ENCODE peak calls at places on chromosomes 2 and 18, in ten cellular contexts. S is esophagus squamous epithelium, C is body of pancreas, K is SK-N-SH, R is cardiac muscle cell, W is left ventricle myocardium inferior, J is HCT116, Y is lower lobe of right lung, I is GM06990, H is PC-9. E is an unnamed sample.

GRCh38 chr18:48923746-48924580 is 26.8 kb downstream of the SMAD7 start:
- DNase-seq in S (no peak), C (no peak), K (no peak), R (no peak), W (no peak), J (no peak), Y (no peak), I (no peak), H (no peak), E (no peak)

GRCh38 chr2:176079851-176080539 is 3.8 kb downstream of the EVX2 start:
- DNase-seq in S (no peak), C (no peak), K (peak; percentile 95), R (peak; percentile 39), W (no peak), J (peak; percentile 59), Y (no peak), I (peak; percentile 64), H (no peak), E (peak; percentile 86)

GRCh38 chr2:1750935-1751767 is 6.8 kb upstream of the PXDN start:
- DNase-seq in S (no peak), C (peak; percentile 64), K (peak; percentile 91), R (peak; percentile 91), W (peak; percentile 63), J (peak; percentile 42), Y (peak; percentile 76), I (no peak), H (peak; percentile 60), E (peak; percentile 90)

GRCh38 chr18:22871809-22872525 is 61.2 kb upstream of the RBBP8 start:
- DNase-seq in S (no peak), C (peak; percentile 11), K (peak; percentile 34), R (peak; percentile 52), W (no peak), J (no peak), Y (no peak), I (no peak), H (peak; percentile 35), E (no peak)

GRCh38 chr2:137221797-137222492 is 456.6 kb downstream of the THSD7B start:
- DNase-seq in S (no peak), C (no peak), K (no peak), R (no peak), W (no peak), J (no peak), Y (no peak), I (no peak), H (no peak), E (no peak)

GRCh38 chr2:130351495-130352125 is 4.2 kb upstream of the PTPN18 start:
- DNase-seq in S (no peak), C (no peak), K (no peak), R (no peak), W (no peak), J (no peak), Y (no peak), I (no peak), H (no peak), E (no peak)

GRCh38 chr2:170886391-170886790 is 42.7 kb upstream of the GORASP2 start:
- DNase-seq in S (no peak), C (no peak), K (no peak), R (peak; percentile 61), W (no peak), J (no peak), Y (no peak), I (no peak), H (peak; percentile 71), E (no peak)

GRCh38 chr2:167318581-167318980 is 430.3 kb downstream of the XIRP2 start:
- DNase-seq in S (no peak), C (no peak), K (no peak), R (no peak), W (no peak), J (no peak), Y (no peak), I (no peak), H (no peak), E (no peak)

GRCh38 chr2:72914226-72915075 is 2.9 kb upstream of the EMX1 start:
- DNase-seq in S (no peak), C (no peak), K (peak; percentile 41), R (no peak), W (no peak), J (no peak), Y (no peak), I (no peak), H (no peak), E (no peak)

GRCh38 chr2:96143848-96144480 is 1.3 kb downstream of the DUSP2 start:
- DNase-seq in S (no peak), C (peak; percentile 11), K (no peak), R (no peak), W (no peak), J (peak; percentile 27), Y (peak; percentile 44), I (peak; percentile 66), H (peak; percentile 55), E (peak; percentile 59)

GRCh38 chr2:170375192-170375591 is 197.2 kb downstream of the MYO3B start:
- DNase-seq in S (no peak), C (no peak), K (no peak), R (no peak), W (no peak), J (no peak), Y (no peak), I (no peak), H (peak; percentile 92), E (no peak)

GRCh38 chr2:160214461-160215055 is 14.5 kb upstream of the ITGB6 start:
- DNase-seq in S (no peak), C (peak; percentile 30), K (no peak), R (peak; percentile 88), W (peak; percentile 19), J (no peak), Y (peak; percentile 54), I (no peak), H (peak; percentile 81), E (no peak)

GRCh38 chr2:122423934-122424333 is 668.5 kb downstream of the TSN start:
- DNase-seq in S (no peak), C (peak; percentile 16), K (no peak), R (no peak), W (no peak), J (no peak), Y (no peak), I (no peak), H (no peak), E (no peak)

DNA sequence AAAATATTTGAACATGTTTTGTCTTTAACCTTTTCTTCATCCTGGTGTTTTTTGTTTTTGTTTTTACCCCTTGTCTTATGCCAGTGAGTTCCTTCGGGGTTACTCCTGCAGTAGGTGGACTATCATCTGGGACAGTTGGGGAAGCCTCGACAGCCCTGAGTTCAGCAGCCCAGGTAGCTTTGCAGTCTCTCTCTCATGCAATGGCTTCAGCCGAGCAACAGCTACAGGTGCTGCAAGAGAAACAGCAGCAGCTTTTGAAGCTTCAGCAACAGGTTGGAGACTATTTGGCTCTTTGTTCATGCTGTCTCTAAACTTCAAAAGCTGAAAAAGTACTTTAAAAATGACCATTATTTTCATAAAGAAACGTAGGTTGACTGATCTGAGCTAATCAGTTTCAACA is 106.3 kb downstream of the BIRC6 start:
- DNase-seq in S (no peak), C (no peak), K (no peak), R (no peak), W (no peak), J (no peak), Y (no peak), I (no peak), H (no peak), E (no peak)
- H3K36me3 ChIP-seq in S (no peaks in the 10 kb centered on the region), C (peaks cover 9% of the 10 kb centered on the region), K (peaks cover 58% of the 10 kb centered on the region), R (peaks cover 31% of the 10 kb centered on the region), W (peaks cover 52% of the 10 kb centered on the region), J (peaks cover 8% of the 10 kb centered on the region), Y (peaks cover 60% of the 10 kb centered on the region), I (peaks cover 10% of the 10 kb centered on the region), H (peaks cover 24% of the 10 kb centered on the region), E (peaks cover 46% of the 10 kb centered on the region)

DNA sequence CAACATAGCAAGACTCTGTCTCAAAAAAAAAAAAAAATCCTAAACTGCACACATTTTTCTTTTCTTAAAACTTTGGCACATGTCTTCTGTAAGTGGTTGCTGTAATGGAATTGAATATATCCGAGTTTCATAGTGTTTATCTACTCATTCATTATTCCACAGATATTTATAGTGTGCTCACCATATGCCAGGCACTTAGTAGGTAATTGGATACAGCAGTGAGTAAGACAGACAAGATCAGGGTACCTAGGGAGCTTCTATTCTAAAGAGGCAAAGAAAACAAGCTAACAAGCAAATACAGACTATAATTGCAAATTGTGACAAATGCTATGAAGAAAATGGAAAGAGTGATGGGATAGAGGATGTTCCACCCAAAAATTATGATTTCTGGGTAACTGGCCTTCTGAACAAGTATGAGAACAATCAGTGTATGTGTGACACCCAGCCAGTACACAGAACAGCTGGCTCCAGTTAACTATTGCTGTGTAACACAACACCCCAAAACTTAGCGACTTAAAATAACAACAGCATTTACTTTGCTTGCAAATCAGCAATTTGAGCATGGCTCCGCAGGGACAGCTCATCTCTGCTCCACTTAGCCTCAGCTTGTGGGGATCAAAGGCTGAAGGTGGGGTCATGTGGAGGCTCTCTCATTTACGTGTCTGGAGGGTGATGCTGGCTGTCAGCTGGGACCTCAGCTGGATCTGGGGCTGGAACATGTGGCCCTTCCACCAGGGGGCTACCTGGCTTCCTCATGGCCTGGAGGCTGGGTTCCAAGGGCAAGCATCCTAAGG is 224.9 kb downstream of the INSIG2 start:
- DNase-seq in S (no peak), C (no peak), K (no peak), R (no peak), W (no peak), J (no peak), Y (no peak), I (no peak), H (no peak), E (no peak)
- TF ChIP-seq CTCF in S (no peak), C (no peak), K (no peak), R (no peak), W (no peak), J (peak; percentile 8), Y (no peak), I (no peak), H (no peak), E (no peak)

GRCh38 chr2:65026154-65026553 is 30.1 kb upstream of the CEP68 start:
- DNase-seq in S (no peak), C (no peak), K (no peak), R (no peak), W (no peak), J (no peak), Y (no peak), I (no peak), H (no peak), E (no peak)
- H3K36me3 ChIP-seq in S (no peaks in the 10 kb centered on the region), C (no peaks in the 10 kb centered on the region), K (peaks cover 3% of the 10 kb centered on the region), R (peaks cover 3% of the 10 kb centered on the region), W (peaks cover 14% of the 10 kb centered on the region), J (no peaks in the 10 kb centered on the region), Y (peaks cover 2% of the 10 kb centered on the region), I (peaks cover 9% of the 10 kb centered on the region), H (no peaks in the 10 kb centered on the region), E (peaks cover 22% of the 10 kb centered on the region)

GRCh38 chr2:178194600-178195389 is 483 bp downstream of the OSBPL6 start:
- DNase-seq in S (no peak), C (peak; percentile 38), K (peak; percentile 79), R (peak; percentile 69), W (peak; percentile 39), J (no peak), Y (peak; percentile 49), I (peak; percentile 26), H (no peak), E (peak; percentile 48)
- TF ChIP-seq CTCF in S (no peak), C (no peak), K (peak; percentile 4), R (no peak), W (peak; percentile 6), J (peak; percentile 12), Y (no peak), I (no peak), H (no peak), E (no peak)

E was measured in WERI-Rb-1.